ENCODE peak calls at places on chromosomes 4 and X, in five cellular contexts. N, A, S, B and V are unnamed samples.
A peak's percentile ranks its signal among the peaks of the same experiment; 100 is the strongest.

GRCh38 chrX:133376422-133376821 is 38.9 kb downstream of the GPC4 start:
- DNase-seq in N (no peak), A (no peak), S (no peak), B (no peak), V (no peak)

GRCh38 chr4:94516067-94516466 is 64.3 kb downstream of the PDLIM5 start:
- DNase-seq in N (no peak), A (no peak), S (no peak), B (peak; percentile 53), V (no peak)

GRCh38 chrX:17242470-17242869 is 132.5 kb upstream of the NHS start:
- DNase-seq in N (peak; percentile 39), A (peak; percentile 33), S (no peak), B (peak; percentile 51), V (no peak)

GRCh38 chr4:113043591-113043990 is 5.9 kb upstream of the ANK2 start:
- DNase-seq in N (no peak), A (no peak), S (no peak), B (peak; percentile 7), V (no peak)

GRCh38 chr4:128480945-128481344 is 193.3 kb upstream of the PGRMC2 start:
- DNase-seq in N (no peak), A (no peak), S (no peak), B (no peak), V (no peak)

GRCh38 chrX:49029876-49030275 is 13.3 kb downstream of the TFE3 start:
- DNase-seq in N (no peak), A (no peak), S (no peak), B (no peak), V (no peak)

GRCh38 chr4:168451744-168452394 is 28.4 kb downstream of the DDX60L start:
- DNase-seq in N (no peak), A (no peak), S (no peak), B (peak; percentile 82), V (no peak)

GRCh38 chr4:168900080-168900479 is 110.0 kb downstream of the CBR4 start:
- DNase-seq in N (no peak), A (no peak), S (no peak), B (peak; percentile 44), V (no peak)

GRCh38 chr4:7892212-7893019 is 47.2 kb downstream of the AFAP1 start:
- DNase-seq in N (peak; percentile 40), A (peak; percentile 94), S (no peak), B (peak; percentile 98), V (no peak)

GRCh38 chr4:169098969-169099685 is 89.1 kb upstream of the CBR4 start:
- DNase-seq in N (no peak), A (no peak), S (peak; percentile 44), B (no peak), V (no peak)

GRCh38 chr4:94523617-94524016 is 71.9 kb downstream of the PDLIM5 start:
- DNase-seq in N (no peak), A (no peak), S (no peak), B (peak; percentile 57), V (no peak)

GRCh38 chrX:110987292-110987691 is 108.7 kb upstream of the PAK3 start:
- DNase-seq in N (no peak), A (peak; percentile 19), S (no peak), B (no peak), V (no peak)

GRCh38 chrX:49211074-49211473 is 11.1 kb upstream of the SYP start:
- DNase-seq in N (no peak), A (no peak), S (no peak), B (no peak), V (no peak)

GRCh38 chrX:109685656-109686078 is 47.4 kb downstream of the ACSL4 start:
- DNase-seq in N (no peak), A (no peak), S (no peak), B (no peak), V (no peak)

GRCh38 chr4:69546121-69546520 is 50.4 kb upstream of the UGT2B4 start:
- DNase-seq in N (no peak), A (no peak), S (no peak), B (no peak), V (no peak)

GRCh38 chr4:174633399-174633798 is 111.1 kb upstream of the HPGD start:
- DNase-seq in N (no peak), A (no peak), S (no peak), B (no peak), V (no peak)

GRCh38 chr4:80058740-80059139 is 14.3 kb downstream of the ANTXR2 start:
- DNase-seq in N (peak; percentile 24), A (no peak), S (no peak), B (no peak), V (no peak)

GRCh38 chr4:131091896-131092295 is 1995.9 kb downstream of the C4orf33 start:
- DNase-seq in N (no peak), A (no peak), S (no peak), B (peak; percentile 45), V (no peak)

GRCh38 chrX:71111851-71112468 is 583 bp upstream of the IL2RG start:
- DNase-seq in N (no peak), A (no peak), S (no peak), B (no peak), V (no peak)

GRCh38 chr4:169464080-169464479 is 148.3 kb downstream of the NEK1 start:
- DNase-seq in N (no peak), A (no peak), S (no peak), B (no peak), V (no peak)

GRCh38 chr4:7967501-7968261 is 28.0 kb upstream of the AFAP1 start:
- DNase-seq in N (no peak), A (no peak), S (peak; percentile 33), B (peak; percentile 57), V (no peak)

GRCh38 chr4:72951628-72952027 is 117.9 kb downstream of the COX18 start:
- DNase-seq in N (no peak), A (no peak), S (no peak), B (no peak), V (no peak)

GRCh38 chrX:31320740-31321139 is 248.9 kb upstream of the FTHL17 start:
- DNase-seq in N (no peak), A (no peak), S (no peak), B (no peak), V (no peak)

GRCh38 chrX:3076416-3076991 is 35.2 kb downstream of the ARSF start:
- DNase-seq in N (no peak), A (no peak), S (no peak), B (no peak), V (no peak)

GRCh38 chr4:76087007-76087769 is 12.7 kb downstream of the ART3 start:
- DNase-seq in N (peak; percentile 77), A (peak; percentile 42), S (peak; percentile 24), B (peak; percentile 53), V (no peak)

GRCh38 chr4:13092702-13093101 is 391.4 kb downstream of the RAB28 start:
- DNase-seq in N (peak; percentile 8), A (no peak), S (no peak), B (no peak), V (no peak)

GRCh38 chr4:5998333-5998936 is 19.8 kb downstream of the C4orf50 start:
- DNase-seq in N (peak; percentile 65), A (peak; percentile 84), S (peak; percentile 49), B (peak; percentile 50), V (no peak)

GRCh38 chr4:173909294-173909693 is 374.2 kb downstream of the FBXO8 start:
- DNase-seq in N (no peak), A (no peak), S (no peak), B (no peak), V (no peak)

GRCh38 chrX:16719334-16720084 is at the start of gene SYAP1:
- DNase-seq in N (peak; percentile 95), A (peak; percentile 93), S (peak; percentile 97), B (peak; percentile 98), V (peak; percentile 99)

GRCh38 chr4:156608651-156609050 is 362.9 kb downstream of the PDGFC start:
- DNase-seq in N (no peak), A (no peak), S (no peak), B (no peak), V (no peak)

GRCh38 chr4:173013232-173013932 is 155.2 kb upstream of the GALNT7 start:
- DNase-seq in N (peak; percentile 34), A (peak; percentile 36), S (no peak), B (peak; percentile 45), V (no peak)

GRCh38 chr4:8051644-8052043 is 107.0 kb downstream of the ABLIM2 start:
- DNase-seq in N (no peak), A (no peak), S (no peak), B (no peak), V (no peak)

GRCh38 chr4:180380733-180381132 is 1862.5 kb upstream of the TENM3 start:
- DNase-seq in N (no peak), A (no peak), S (no peak), B (no peak), V (no peak)

GRCh38 chrX:30010471-30010870 is 204.9 kb upstream of the MAGEB2 start:
- DNase-seq in N (no peak), A (no peak), S (no peak), B (peak; percentile 66), V (no peak)

GRCh38 chr4:173252024-173252935 is 81.9 kb downstream of the HMGB2 start:
- DNase-seq in N (peak; percentile 95), A (peak; percentile 32), S (no peak), B (peak; percentile 92), V (no peak)

GRCh38 chr4:133584714-133585113 is 435.6 kb downstream of the PCDH10 start:
- DNase-seq in N (no peak), A (no peak), S (no peak), B (no peak), V (no peak)
- TF ChIP-seq CTCF in N (no peak), A (no peak), S (no peak), B (peak; percentile 24), V (no peak)

DNA sequence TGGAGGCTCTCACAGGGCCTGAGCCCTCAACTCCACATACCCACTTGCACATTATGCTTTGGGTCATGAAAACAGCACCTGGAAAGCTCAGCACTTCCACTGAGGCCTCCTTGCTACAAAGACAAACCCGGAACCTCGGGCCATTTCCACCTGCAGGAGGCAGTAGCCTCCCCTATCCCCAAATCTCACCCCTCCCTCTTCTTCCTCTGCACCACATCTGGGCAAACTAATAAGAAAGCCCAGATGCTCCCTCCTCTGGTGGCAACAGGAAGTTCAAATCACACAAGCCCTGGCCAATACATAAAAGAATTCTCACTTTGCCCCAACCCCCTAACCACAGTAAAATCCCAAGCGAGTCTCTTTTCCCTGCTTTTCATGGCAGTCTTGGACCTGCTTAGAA is 136.4 kb downstream of the MAPK10 start:
- DNase-seq in N (no peak), A (no peak), S (no peak), B (peak; percentile 39), V (no peak)
- TF ChIP-seq CTCF in N (no peak), A (peak; percentile 41), S (no peak), B (peak; percentile 64), V (peak; percentile 62)

GRCh38 chrX:55522577-55523254 is 33.1 kb upstream of the USP51 start:
- DNase-seq in N (no peak), A (no peak), S (peak; percentile 18), B (no peak), V (no peak)

GRCh38 chrX:55521687-55522086 is 32.0 kb upstream of the USP51 start:
- DNase-seq in N (no peak), A (no peak), S (peak; percentile 8), B (no peak), V (no peak)

DNA sequence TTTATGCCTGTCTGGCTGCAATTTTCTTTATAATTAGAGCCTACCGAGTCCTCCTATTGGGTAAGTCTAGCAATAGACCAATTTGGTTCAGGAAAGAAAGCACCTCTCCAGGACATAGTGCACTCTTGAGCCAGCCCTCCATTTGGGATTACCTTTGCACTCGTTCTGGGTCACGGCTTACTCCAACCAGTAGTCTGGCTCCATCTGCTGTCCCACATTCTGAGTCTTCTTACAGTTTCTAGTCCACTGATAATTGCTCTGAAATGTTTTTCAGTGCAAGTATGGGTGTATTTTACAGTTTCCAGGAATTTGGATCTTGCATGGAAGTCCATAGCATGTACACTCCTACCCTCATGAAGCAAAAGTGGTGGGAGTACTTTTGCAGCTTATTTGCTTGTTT is 34.8 kb upstream of the USP51 start:
- DNase-seq in N (no peak), A (no peak), S (no peak), B (peak; percentile 1), V (no peak)
- TF ChIP-seq CTCF in N (peak; percentile 32), A (no peak), S (peak; percentile 20), B (no peak), V (no peak)

GRCh38 chr4:52968696-52969095 is 106.6 kb downstream of the RASL11B start:
- DNase-seq in N (no peak), A (no peak), S (no peak), B (no peak), V (no peak)
- TF ChIP-seq CTCF in N (no peak), A (no peak), S (no peak), B (no peak), V (no peak)